ENCODE peak calls at places on chromosomes 12 and 14, in six cellular contexts. U is PC-9, Z is tibial artery, B is right lobe of liver, L is fibroblast of lung, C is left ventricle myocardium inferior. J is an unnamed sample.

GRCh38 chr12:92721130-92721529 is 18.3 kb downstream of the PLEKHG7 start:
- DNase-seq in L (peak; percentile 70), Z (no peak), C (no peak), U (no peak), B (no peak), J (no peak)

GRCh38 chr14:81737938-81738337 is 204.3 kb upstream of the SEL1L start:
- DNase-seq in B (no peak), Z (no peak), C (no peak), L (no peak), U (no peak), J (no peak)

GRCh38 chr12:124675881-124676688 is 108.7 kb upstream of the NCOR2 start:
- DNase-seq in U (no peak), C (no peak), Z (peak; percentile 86), B (no peak), L (peak; percentile 72), J (no peak)

GRCh38 chr12:2160043-2160442 is 107.3 kb downstream of the CACNA1C start:
- DNase-seq in Z (no peak), C (no peak), L (no peak), B (no peak), U (no peak), J (no peak)

GRCh38 chr12:54360717-54361456 is 3.4 kb downstream of the GPR84 start:
- DNase-seq in L (peak; percentile 72), U (peak; percentile 75), B (peak; percentile 79), Z (peak; percentile 81), C (peak; percentile 71), J (peak; percentile 83)

GRCh38 chr12:9843416-9843815 is 16.1 kb downstream of the KLRF1 start:
- DNase-seq in C (no peak), L (no peak), B (no peak), Z (no peak), U (no peak), J (no peak)

GRCh38 chr14:95686935-95687334 is 709 bp downstream of the TCL1B start:
- DNase-seq in Z (no peak), C (no peak), L (no peak), B (no peak), U (no peak), J (no peak)

GRCh38 chr12:124006582-124007170 is 33.7 kb downstream of the ZNF664 start:
- DNase-seq in U (no peak), C (no peak), B (no peak), L (no peak), Z (no peak), J (no peak)

GRCh38 chr12:57008113-57008687 is 1.9 kb upstream of the ZBTB39 start:
- DNase-seq in U (no peak), Z (no peak), C (no peak), L (peak; percentile 54), B (no peak), J (no peak)

GRCh38 chr14:85617799-85618198 is 87.9 kb downstream of the FLRT2 start:
- DNase-seq in C (no peak), U (no peak), Z (no peak), B (no peak), L (no peak), J (no peak)

GRCh38 chr14:92259613-92260357 is 63.2 kb upstream of the SLC24A4 start:
- DNase-seq in L (no peak), U (no peak), B (no peak), C (no peak), Z (no peak), J (no peak)

GRCh38 chr12:91935299-91935698 is 210.3 kb downstream of the BTG1 start:
- DNase-seq in Z (no peak), U (no peak), C (no peak), B (no peak), L (no peak), J (no peak)

GRCh38 chr14:89444044-89444443 is 27.0 kb upstream of the FOXN3 start:
- DNase-seq in Z (peak; percentile 27), L (no peak), C (no peak), B (no peak), U (no peak), J (no peak)

DNA sequence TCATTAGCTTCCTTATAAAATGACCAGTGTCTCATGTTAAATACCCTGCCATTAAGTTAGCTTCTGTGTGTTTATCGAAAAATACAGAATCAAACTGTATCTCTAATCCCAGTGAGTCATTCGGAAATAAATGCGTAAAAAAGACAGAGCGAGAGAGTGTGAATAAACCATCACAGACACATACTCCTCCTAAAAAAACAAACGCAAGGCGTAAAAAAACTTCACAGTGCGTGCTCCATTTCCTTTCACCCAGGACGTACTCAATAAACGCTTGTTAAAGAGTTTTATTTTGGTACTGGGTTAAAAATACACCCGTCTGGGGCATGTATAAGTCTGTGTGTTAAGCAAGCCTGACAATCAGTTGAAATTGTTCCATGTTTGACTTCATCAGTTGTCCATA is 58.8 kb upstream of the ISM2 start:
- DNase-seq in C (no peak), Z (no peak), U (no peak), B (no peak), L (peak; percentile 8), J (no peak)
- H3K4me3 ChIP-seq in C (no peak overlapping the region), Z (no peak overlapping the region), U (no peak overlapping the region), B (no peak overlapping the region), L (no peak overlapping the region), J (no peak overlapping the region)

GRCh38 chr12:120628919-120629318 is 11.5 kb upstream of the CABP1 start:
- DNase-seq in L (no peak), U (no peak), B (peak; percentile 36), Z (no peak), C (no peak), J (no peak)
- TF ChIP-seq CTCF in L (peak; percentile 22), U (no peak), B (peak; percentile 31), Z (no peak), C (peak; percentile 54), J (no peak)

GRCh38 chr14:63890553-63890952 is 37.7 kb downstream of the SYNE2 start:
- DNase-seq in Z (no peak), C (no peak), B (no peak), L (no peak), U (no peak), J (no peak)
- H3K4me1 ChIP-seq in Z (no peaks in the 10 kb centered on the region), C (peaks cover 59% of the 10 kb centered on the region), B (peaks cover 39% of the 10 kb centered on the region), L (no peaks in the 10 kb centered on the region), U (no peaks in the 10 kb centered on the region), J (no peaks in the 10 kb centered on the region)

GRCh38 chr12:32536000-32536345 is 136.6 kb downstream of the FGD4 start:
- DNase-seq in B (no peak), L (no peak), Z (no peak), U (no peak), C (no peak), J (no peak)
- H3K4me3 ChIP-seq in B (peak overlapping the region; percentile 22), L (peak overlapping the region; percentile 13), Z (peak overlapping the region; percentile 53), U (no peak overlapping the region), C (peak overlapping the region; percentile 66), J (no peak overlapping the region)

DNA sequence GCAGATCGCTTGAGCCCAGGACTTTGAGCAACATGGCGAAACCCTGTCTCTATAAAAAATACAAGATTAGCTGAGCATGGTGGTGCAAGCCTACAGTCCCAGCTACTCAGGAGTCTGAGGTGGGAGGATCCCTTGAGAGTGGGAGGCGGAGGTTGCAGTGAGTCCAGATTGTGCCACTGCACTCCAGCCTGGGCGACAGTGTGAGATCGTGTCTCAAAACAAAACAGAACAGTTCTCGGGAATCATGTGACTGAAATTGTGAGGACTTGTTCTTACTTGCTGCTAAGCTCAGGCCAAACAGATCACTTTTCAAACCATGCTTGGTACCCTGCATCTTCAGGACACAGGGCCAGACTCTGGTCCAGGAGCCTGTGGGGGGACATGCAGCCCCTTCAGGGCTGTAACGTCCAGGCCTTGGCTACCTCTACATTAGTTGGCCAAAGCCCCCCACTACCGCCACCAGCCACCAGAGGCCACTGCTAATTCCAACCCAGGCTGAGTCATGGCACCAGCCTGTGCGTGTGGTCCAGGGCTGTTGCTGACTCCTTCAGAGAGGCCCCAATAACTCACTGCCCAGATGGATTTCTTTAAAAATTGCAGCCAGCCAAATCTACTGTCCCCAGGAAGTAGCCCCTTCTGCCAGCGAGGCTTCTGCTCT is 33.4 kb upstream of the SYNDIG1L start:
- DNase-seq in C (no peak), U (peak; percentile 65), L (peak; percentile 55), B (no peak), Z (no peak), J (no peak)
- TF ChIP-seq CTCF in C (peak; percentile 60), U (peak; percentile 72), L (peak; percentile 76), B (peak; percentile 30), Z (peak; percentile 45), J (peak; percentile 20)

GRCh38 chr12:53046655-53047220 is 3.1 kb upstream of the TNS2 start:
- DNase-seq in L (peak; percentile 92), U (peak; percentile 79), C (peak; percentile 90), B (no peak), Z (peak; percentile 97), J (peak; percentile 90)

GRCh38 chr12:53047221-53048032 is 2.4 kb upstream of the TNS2 start:
- DNase-seq in C (peak; percentile 87), B (peak; percentile 86), L (peak; percentile 86), U (peak; percentile 86), Z (peak; percentile 93), J (peak; percentile 86)

GRCh38 chr12:53049582-53050318 is at the start of gene TNS2:
- DNase-seq in L (peak; percentile 57), U (peak; percentile 44), B (peak; percentile 85), C (peak; percentile 89), Z (peak; percentile 95), J (peak; percentile 87)

GRCh38 chr12:53048780-53049401 is 974 bp upstream of the TNS2 start:
- DNase-seq in Z (peak; percentile 92), U (no peak), C (peak; percentile 86), L (peak; percentile 49), B (peak; percentile 71), J (peak; percentile 82)

GRCh38 chr12:53048033-53048779 is 1.7 kb upstream of the TNS2 start:
- DNase-seq in B (peak; percentile 79), C (peak; percentile 81), Z (peak; percentile 92), U (peak; percentile 70), L (no peak), J (peak; percentile 64)
- H3K4me1 ChIP-seq in B (peaks cover 51% of the 10 kb centered on the region), C (peaks cover 94% of the 10 kb centered on the region), Z (peaks cover 4% of the 10 kb centered on the region), U (peaks cover 32% of the 10 kb centered on the region), L (peaks cover 34% of the 10 kb centered on the region), J (no peaks in the 10 kb centered on the region)

GRCh38 chr12:6376079-6376941 is 947 bp upstream of the SCNN1A start:
- DNase-seq in U (peak; percentile 97), C (no peak), B (no peak), L (peak; percentile 73), Z (peak; percentile 79), J (peak; percentile 83)
- H3K4me3 ChIP-seq in U (peak overlapping the region; percentile 62), C (no peak overlapping the region), B (no peak overlapping the region), L (no peak overlapping the region), Z (no peak overlapping the region), J (no peak overlapping the region)

GRCh38 chr12:43282106-43282505 is 269.9 kb downstream of the ADAMTS20 start:
- DNase-seq in C (no peak), L (peak; percentile 52), Z (no peak), U (no peak), B (no peak), J (no peak)
- TF ChIP-seq CTCF in C (peak; percentile 53), L (peak; percentile 41), Z (no peak), U (peak; percentile 79), B (no peak), J (peak; percentile 40)

DNA sequence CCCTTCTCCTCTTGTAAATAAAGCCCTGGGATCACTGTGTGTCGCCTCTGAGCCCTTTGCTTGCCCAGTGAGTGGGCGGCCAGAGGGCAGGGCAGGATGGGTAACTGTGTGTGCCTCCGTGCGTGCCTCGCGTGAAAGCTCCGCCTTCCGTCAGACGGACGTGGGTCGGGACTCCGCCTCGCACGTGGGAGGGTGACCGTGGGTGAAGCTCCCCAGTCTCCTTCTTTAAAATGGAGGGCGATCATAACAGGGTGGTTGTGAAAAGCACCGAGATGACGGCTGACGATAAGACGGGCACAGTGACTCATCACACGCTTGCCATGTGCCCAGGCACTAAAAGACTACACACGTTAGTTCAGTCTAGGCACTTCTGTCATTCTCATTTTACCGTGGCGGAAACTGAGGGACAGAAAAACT is 9.2 kb downstream of the PHB2 start:
- DNase-seq in B (peak; percentile 86), Z (peak; percentile 84), L (peak; percentile 61), U (peak; percentile 67), C (peak; percentile 60), J (peak; percentile 84)
- H3K4me1 ChIP-seq in B (peaks cover 10% of the 10 kb centered on the region), Z (no peaks in the 10 kb centered on the region), L (peaks cover 4% of the 10 kb centered on the region), U (peaks cover 43% of the 10 kb centered on the region), C (peaks cover 68% of the 10 kb centered on the region), J (peaks cover 3% of the 10 kb centered on the region)